ENCODE peak calls at places on chromosomes 12 and 14, in four cellular contexts. O, U, T and C are unnamed samples.
A peak's percentile ranks its signal among the peaks of the same experiment; 100 is the strongest.

GRCh38 chr12:9051156-9051545 is 61.8 kb downstream of the KLRG1 start:
- DNase-seq in T (peak; percentile 13), O (no peak), U (no peak), C (no peak)

GRCh38 chr14:84323963-84324362 is 1206.0 kb upstream of the FLRT2 start:
- DNase-seq in T (no peak), O (no peak), U (peak; percentile 3), C (no peak)

GRCh38 chr12:102976609-102977280 is 19.3 kb downstream of the ASCL1 start:
- DNase-seq in O (no peak), T (no peak), U (no peak), C (no peak)

GRCh38 chr12:56634837-56635538 is 4.9 kb upstream of the BAZ2A start:
- DNase-seq in U (peak; percentile 83), O (peak; percentile 88), T (peak; percentile 96), C (peak; percentile 98)

GRCh38 chr14:84421611-84422010 is 1108.3 kb upstream of the FLRT2 start:
- DNase-seq in O (no peak), T (no peak), U (no peak), C (no peak)

GRCh38 chr14:71758198-71758955 is 173.9 kb upstream of the RGS6 start:
- DNase-seq in U (no peak), T (no peak), O (no peak), C (no peak)

GRCh38 chr14:96783306-96784224 is 13.6 kb upstream of the VRK1 start:
- DNase-seq in U (no peak), T (no peak), O (no peak), C (no peak)

GRCh38 chr12:74999474-74999873 is 210.2 kb downstream of the KCNC2 start:
- DNase-seq in O (peak; percentile 29), T (no peak), U (no peak), C (no peak)

GRCh38 chr12:20601668-20602280 is 93.4 kb upstream of the SLCO1C1 start:
- DNase-seq in O (peak; percentile 48), U (peak; percentile 80), T (peak; percentile 47), C (no peak)

GRCh38 chr12:3119745-3120660 is 42.8 kb downstream of the TSPAN9 start:
- DNase-seq in O (no peak), U (peak; percentile 42), T (no peak), C (peak; percentile 80)

GRCh38 chr12:89597770-89598169 is 71.9 kb upstream of the POC1B start:
- DNase-seq in O (no peak), U (no peak), T (no peak), C (no peak)

GRCh38 chr14:74582910-74583581 is 29.0 kb downstream of the LTBP2 start:
- DNase-seq in U (peak; percentile 85), O (no peak), T (no peak), C (no peak)

GRCh38 chr12:52233462-52234141 is 559 bp downstream of the KRT7 start:
- DNase-seq in O (no peak), U (no peak), T (peak; percentile 32), C (peak; percentile 26)

GRCh38 chr14:105945891-105946290 is 419.5 kb downstream of the TMEM121 start:
- DNase-seq in T (no peak), U (no peak), O (no peak), C (peak; percentile 19)

GRCh38 chr14:32397871-32398640 is 69.0 kb downstream of the AKAP6 start:
- DNase-seq in T (no peak), U (peak; percentile 48), O (no peak), C (no peak)

GRCh38 chr14:104227806-104228205 is 89.4 kb downstream of the KIF26A start:
- DNase-seq in T (peak; percentile 78), O (no peak), U (no peak), C (no peak)

GRCh38 chr12:29380536-29381523 is at the start of gene ERGIC2:
- DNase-seq in U (peak; percentile 100), O (peak; percentile 99), T (peak; percentile 100), C (peak; percentile 97)

GRCh38 chr12:110038741-110039084 is 9.6 kb downstream of the C12orf76 start:
- DNase-seq in T (no peak), O (no peak), U (no peak), C (no peak)
- H3K4me1 ChIP-seq in T (no peaks in the 10 kb centered on the region), O (peaks cover 5% of the 10 kb centered on the region), U (peaks cover 20% of the 10 kb centered on the region), C (peaks cover 23% of the 10 kb centered on the region)

DNA sequence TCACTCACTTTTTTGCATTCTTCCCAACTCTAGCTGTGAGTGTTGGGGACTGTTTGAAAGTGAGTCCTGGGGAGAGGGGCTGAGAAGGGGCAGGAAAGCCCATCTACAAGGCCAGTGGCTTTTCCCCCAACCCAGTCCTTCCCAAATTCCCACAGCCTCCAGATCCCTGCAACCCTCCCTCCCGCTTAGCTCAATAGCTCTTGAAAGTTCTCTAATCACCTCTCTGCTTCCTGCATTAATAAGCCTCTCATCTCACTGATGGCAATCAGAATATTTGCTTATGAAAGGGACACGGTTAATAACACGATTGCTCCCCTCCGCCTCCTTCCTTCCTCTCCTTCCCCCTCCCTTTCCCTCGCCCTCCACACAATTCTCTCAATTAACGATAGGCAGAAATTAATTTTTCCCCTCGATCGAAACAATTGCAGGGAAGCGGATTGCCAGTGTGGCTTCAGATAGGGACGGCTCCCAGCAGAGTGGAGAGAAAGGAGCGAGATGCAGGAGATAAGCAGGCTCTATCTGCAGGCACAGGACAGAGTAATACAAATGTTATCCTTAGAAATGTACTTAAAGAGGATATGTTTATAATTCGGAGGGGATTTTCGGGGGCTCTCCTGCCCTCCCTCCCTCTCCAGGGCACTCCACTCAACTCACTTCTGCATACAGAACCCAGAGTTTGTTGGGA is 15.1 kb upstream of the GPATCH2L start:
- DNase-seq in T (peak; percentile 77), O (no peak), U (no peak), C (no peak)
- H3K4me1 ChIP-seq in T (peaks cover 24% of the 10 kb centered on the region), O (no peaks in the 10 kb centered on the region), U (no peaks in the 10 kb centered on the region), C (no peaks in the 10 kb centered on the region)

GRCh38 chr12:53829130-53829529 is 77.4 kb upstream of the CISTR start:
- DNase-seq in U (no peak), O (peak; percentile 60), T (no peak), C (no peak)
- H3K4me1 ChIP-seq in U (no peaks in the 10 kb centered on the region), O (no peaks in the 10 kb centered on the region), T (no peaks in the 10 kb centered on the region), C (no peaks in the 10 kb centered on the region)

GRCh38 chr12:50564948-50565297 is 60.1 kb downstream of the DIP2B start:
- DNase-seq in T (no peak), O (no peak), U (no peak), C (no peak)
- H3K4me1 ChIP-seq in T (peaks cover 2% of the 10 kb centered on the region), O (peaks cover 53% of the 10 kb centered on the region), U (peaks cover 12% of the 10 kb centered on the region), C (peaks cover 17% of the 10 kb centered on the region)

GRCh38 chr12:121577443-121578180 is 3.2 kb downstream of the KDM2B start:
- DNase-seq in U (no peak), O (no peak), T (peak; percentile 70), C (peak; percentile 48)

GRCh38 chr12:121576851-121577391 is 3.9 kb downstream of the KDM2B start:
- DNase-seq in O (no peak), U (peak; percentile 87), T (peak; percentile 97), C (peak; percentile 98)

GRCh38 chr12:121579190-121579791 is 1.5 kb downstream of the KDM2B start:
- DNase-seq in U (no peak), O (peak; percentile 79), T (no peak), C (peak; percentile 87)

GRCh38 chr12:121579981-121580868 is 598 bp downstream of the KDM2B start:
- DNase-seq in T (peak; percentile 87), O (peak; percentile 80), U (peak; percentile 70), C (peak; percentile 92)

GRCh38 chr12:121578230-121579189 is 2.3 kb downstream of the KDM2B start:
- DNase-seq in O (no peak), T (peak; percentile 63), U (peak; percentile 42), C (peak; percentile 74)
- H3K4me1 ChIP-seq in O (peaks cover 40% of the 10 kb centered on the region), T (peaks cover 12% of the 10 kb centered on the region), U (peaks cover 29% of the 10 kb centered on the region), C (peaks cover 54% of the 10 kb centered on the region)

DNA sequence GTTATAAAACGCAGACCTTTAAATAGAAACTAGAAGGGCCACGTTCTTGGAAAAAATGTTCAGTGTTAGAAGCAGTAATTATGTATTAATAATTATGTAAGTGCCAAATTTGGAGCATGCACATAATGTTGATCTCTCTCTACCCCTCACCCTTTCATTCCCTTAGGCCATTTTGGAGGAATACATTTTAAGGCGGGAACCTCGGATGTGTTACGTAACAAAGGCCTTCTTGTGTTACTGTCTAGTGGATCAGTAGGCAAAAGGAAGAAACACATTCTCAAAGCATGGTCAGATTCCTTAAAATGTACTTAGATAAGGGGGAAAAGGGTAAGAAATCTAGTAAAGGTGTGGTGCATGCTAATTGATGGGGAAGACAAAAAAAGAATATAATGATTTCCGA is 52.7 kb downstream of the RASSF3 start:
- DNase-seq in O (no peak), T (no peak), U (no peak), C (no peak)
- H3K4me1 ChIP-seq in O (peaks cover 58% of the 10 kb centered on the region), T (peaks cover 11% of the 10 kb centered on the region), U (peaks cover 3% of the 10 kb centered on the region), C (peaks cover 7% of the 10 kb centered on the region)

GRCh38 chr14:92670177-92670576 is 78.2 kb downstream of the LGMN start:
- DNase-seq in O (peak; percentile 74), T (no peak), U (peak; percentile 95), C (peak; percentile 90)
- H3K4me1 ChIP-seq in O (peaks cover 19% of the 10 kb centered on the region), T (no peaks in the 10 kb centered on the region), U (peaks cover 14% of the 10 kb centered on the region), C (peaks cover 10% of the 10 kb centered on the region)

GRCh38 chr12:6380141-6381121 is 3.5 kb upstream of the LTBR start:
- DNase-seq in T (no peak), O (no peak), U (peak; percentile 43), C (peak; percentile 60)

GRCh38 chr12:6378709-6379427 is 3.5 kb upstream of the SCNN1A start:
- DNase-seq in U (peak; percentile 17), O (no peak), T (no peak), C (no peak)

GRCh38 chr12:6383572-6384498 is at the start of gene LTBR:
- DNase-seq in T (peak; percentile 91), U (peak; percentile 95), O (no peak), C (peak; percentile 99)

GRCh38 chr12:6384499-6385436 is 806 bp downstream of the LTBR start:
- DNase-seq in U (no peak), O (no peak), T (no peak), C (peak; percentile 91)

GRCh38 chr12:6382371-6382770 is 1.6 kb upstream of the LTBR start:
- DNase-seq in U (no peak), O (no peak), T (no peak), C (no peak)
- H3K4me1 ChIP-seq in U (peaks cover 19% of the 10 kb centered on the region), O (no peaks in the 10 kb centered on the region), T (peaks cover 6% of the 10 kb centered on the region), C (peaks cover 30% of the 10 kb centered on the region)